ENCODE peak calls at places on chromosomes 11 and 22, in ten cellular contexts. Z, U, E, I, S, Q, W, A, V and O are unnamed samples.

GRCh38 chr11:73463359-73463758 is 87.2 kb downstream of the RELT start:
- DNase-seq in Z (no peak), U (no peak), E (peak; percentile 63), I (no peak), S (no peak), Q (peak; percentile 69), W (no peak), A (peak; percentile 13), V (no peak), O (peak; percentile 71)

GRCh38 chr22:36422287-36423014 is 34.7 kb upstream of the MYH9 start:
- DNase-seq in Z (no peak), U (no peak), E (no peak), I (no peak), S (no peak), Q (no peak), W (no peak), A (no peak), V (no peak), O (no peak)

GRCh38 chr11:10658621-10659338 is 34.8 kb downstream of the IRAG1 start:
- DNase-seq in Z (no peak), U (no peak), E (no peak), I (no peak), S (no peak), Q (no peak), W (no peak), A (no peak), V (no peak), O (no peak)

GRCh38 chr11:60762851-60763691 is 6.4 kb downstream of the MS4A15 start:
- DNase-seq in Z (no peak), U (no peak), E (no peak), I (no peak), S (no peak), Q (no peak), W (no peak), A (no peak), V (no peak), O (no peak)

GRCh38 chr11:64627371-64627770 is 36.4 kb downstream of the SLC22A12 start:
- DNase-seq in Z (no peak), U (no peak), E (no peak), I (no peak), S (no peak), Q (no peak), W (no peak), A (no peak), V (no peak), O (no peak)

GRCh38 chr22:29011868-29012428 is 49.7 kb downstream of the C22orf31 start:
- DNase-seq in Z (no peak), U (no peak), E (no peak), I (no peak), S (no peak), Q (no peak), W (no peak), A (no peak), V (no peak), O (no peak)

GRCh38 chr11:12189543-12190235 is 79.3 kb downstream of the MICAL2 start:
- DNase-seq in Z (no peak), U (no peak), E (no peak), I (no peak), S (no peak), Q (no peak), W (no peak), A (no peak), V (no peak), O (no peak)

GRCh38 chr11:27201454-27202302 is 161.1 kb downstream of the BBOX1 start:
- DNase-seq in Z (peak; percentile 65), U (peak; percentile 63), E (peak; percentile 79), I (peak; percentile 13), S (peak; percentile 92), Q (peak; percentile 74), W (peak; percentile 67), A (peak; percentile 79), V (peak; percentile 44), O (peak; percentile 88)

GRCh38 chr11:120137611-120138521 is at the start of gene TRIM29:
- DNase-seq in Z (no peak), U (peak; percentile 46), E (no peak), I (no peak), S (no peak), Q (no peak), W (no peak), A (no peak), V (peak; percentile 8), O (no peak)
- TF ChIP-seq CTCF in Z (no peak), U (no peak), E (no peak), I (peak; percentile 64), S (no peak), Q (no peak), W (no peak), A (no peak), V (no peak), O (no peak)

DNA sequence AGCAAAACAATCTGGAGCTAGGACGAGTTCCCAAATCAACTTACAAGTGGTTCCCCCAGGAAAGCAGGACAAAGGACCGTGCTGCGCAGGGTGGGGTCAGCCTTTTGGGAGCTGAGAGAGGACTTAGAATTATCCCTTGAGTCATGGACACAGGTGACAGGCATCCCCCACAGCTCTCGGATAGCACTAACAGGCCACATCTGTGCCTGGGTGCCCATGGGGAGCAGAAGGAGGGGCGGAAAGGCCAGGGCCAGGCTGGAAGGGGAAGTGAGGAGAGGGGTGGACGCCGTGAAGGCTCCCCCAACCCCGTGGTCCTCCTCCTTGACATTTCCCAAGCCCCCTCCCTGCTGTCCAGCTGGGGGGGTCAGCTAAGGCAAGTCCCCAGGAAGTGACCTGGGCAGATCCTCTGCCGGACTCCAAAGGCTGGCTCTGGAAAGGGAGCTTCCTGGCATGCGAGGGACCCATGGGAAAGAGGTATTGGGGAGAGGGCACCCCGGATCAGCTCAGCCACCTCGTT is 31.6 kb upstream of the A4GALT start:
- DNase-seq in Z (no peak), U (no peak), E (no peak), I (no peak), S (no peak), Q (no peak), W (no peak), A (no peak), V (no peak), O (no peak)
- H3K4me3 ChIP-seq in Z (no peak overlapping the region), U (no peak overlapping the region), E (no peak overlapping the region), I (no peak overlapping the region), S (no peak overlapping the region), Q (no peak overlapping the region), W (no peak overlapping the region), A (no peak overlapping the region), V (no peak overlapping the region), O (no peak overlapping the region)

GRCh38 chr11:85665756-85666155 is 827 bp upstream of the CREBZF start:
- DNase-seq in Z (no peak), U (no peak), E (no peak), I (no peak), S (no peak), Q (no peak), W (no peak), A (no peak), V (no peak), O (no peak)

GRCh38 chr11:85661972-85662664 is 2.8 kb downstream of the CREBZF start:
- DNase-seq in Z (no peak), U (no peak), E (peak; percentile 32), I (no peak), S (no peak), Q (peak; percentile 37), W (no peak), A (peak; percentile 38), V (no peak), O (peak; percentile 55)

GRCh38 chr11:85664561-85665481 is at the start of gene CREBZF:
- DNase-seq in Z (peak; percentile 95), U (peak; percentile 94), E (peak; percentile 96), I (peak; percentile 59), S (peak; percentile 75), Q (peak; percentile 95), W (peak; percentile 94), A (peak; percentile 97), V (peak; percentile 93), O (peak; percentile 93)

GRCh38 chr11:85663080-85663729 is 1.7 kb downstream of the CREBZF start:
- DNase-seq in Z (no peak), U (no peak), E (no peak), I (no peak), S (no peak), Q (peak; percentile 17), W (no peak), A (peak; percentile 11), V (no peak), O (no peak)

DNA sequence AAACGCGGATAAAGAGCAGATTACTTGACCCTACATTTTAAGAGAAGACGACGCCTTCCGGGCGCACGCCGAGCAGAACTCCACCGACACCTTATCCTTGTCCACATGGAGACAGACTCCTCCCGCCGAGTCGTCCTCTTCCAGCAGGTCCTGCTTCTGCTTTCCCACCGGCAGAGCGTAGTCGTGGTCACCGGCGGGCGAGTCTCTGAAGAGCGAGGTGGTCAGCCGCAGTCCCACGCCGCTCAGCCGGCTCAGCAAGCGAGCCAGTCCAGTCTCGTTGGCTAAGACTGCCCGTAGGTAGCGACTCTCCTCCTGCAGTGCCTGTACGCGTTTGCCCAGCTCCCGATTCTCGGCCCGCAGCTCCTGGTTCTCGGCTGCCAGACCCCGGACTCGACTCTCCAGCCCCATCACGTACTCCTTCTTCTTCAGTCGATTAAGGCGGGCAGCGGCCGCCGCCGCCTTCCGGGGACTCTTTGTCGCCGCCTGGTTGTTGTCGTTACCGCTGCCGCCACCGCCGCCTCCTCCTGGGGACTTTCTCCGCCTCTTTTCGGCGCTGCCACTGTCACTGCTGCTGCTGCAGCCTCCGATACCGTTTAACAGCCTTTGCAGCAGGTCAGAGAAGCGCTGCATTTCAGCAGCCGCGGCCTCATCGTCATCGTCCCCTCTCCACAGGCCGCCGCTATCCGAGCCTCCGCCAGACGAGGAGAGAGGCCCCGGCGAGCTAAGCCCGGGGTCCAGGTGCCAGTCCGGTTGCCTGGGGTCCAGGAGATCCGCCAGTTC is 958 bp downstream of the CREBZF start:
- DNase-seq in Z (peak; percentile 87), U (peak; percentile 90), E (peak; percentile 53), I (peak; percentile 7), S (no peak), Q (peak; percentile 32), W (peak; percentile 79), A (peak; percentile 60), V (peak; percentile 82), O (peak; percentile 61)
- TF ChIP-seq CTCF in Z (peak; percentile 59), U (peak; percentile 59), E (peak; percentile 36), I (peak; percentile 63), S (peak; percentile 44), Q (peak; percentile 34), W (peak; percentile 60), A (peak; percentile 19), V (peak; percentile 33), O (peak; percentile 49)

GRCh38 chr11:45374130-45374529 is 88.0 kb upstream of the SYT13 start:
- DNase-seq in Z (no peak), U (no peak), E (no peak), I (no peak), S (no peak), Q (no peak), W (no peak), A (no peak), V (no peak), O (no peak)

GRCh38 chr11:45373506-45373905 is 87.4 kb upstream of the SYT13 start:
- DNase-seq in Z (no peak), U (no peak), E (no peak), I (no peak), S (no peak), Q (no peak), W (no peak), A (no peak), V (no peak), O (no peak)

GRCh38 chr11:45369294-45369693 is 83.2 kb upstream of the SYT13 start:
- DNase-seq in Z (no peak), U (no peak), E (no peak), I (no peak), S (no peak), Q (no peak), W (no peak), A (no peak), V (no peak), O (no peak)

GRCh38 chr11:45368697-45369096 is 82.6 kb upstream of the SYT13 start:
- DNase-seq in Z (no peak), U (no peak), E (no peak), I (no peak), S (no peak), Q (no peak), W (no peak), A (no peak), V (no peak), O (no peak)

DNA sequence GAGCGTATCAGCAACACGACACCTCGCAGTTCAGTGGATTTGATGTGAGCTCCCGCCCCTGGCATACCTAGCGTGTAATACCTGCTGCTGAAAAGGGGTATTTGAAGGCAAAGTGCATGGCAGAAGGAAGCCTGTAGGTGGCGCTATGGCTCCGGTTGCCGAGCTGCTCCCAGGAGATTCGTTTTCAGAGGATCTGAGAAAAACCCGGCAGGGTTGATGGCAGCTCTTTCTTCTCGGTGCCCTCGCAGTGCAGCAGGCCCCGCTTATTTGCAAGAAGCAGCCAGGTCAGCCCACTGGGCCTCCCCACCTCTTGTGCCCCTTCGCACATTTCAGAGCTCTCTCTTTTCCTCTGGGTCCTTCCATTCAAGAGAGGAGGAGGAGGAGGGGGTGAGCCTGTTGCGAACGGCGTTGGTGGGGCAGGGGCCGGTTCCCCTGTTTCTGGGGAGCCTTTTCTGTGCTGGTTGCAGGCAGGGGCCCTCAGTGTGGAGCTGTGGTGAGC is 85.2 kb upstream of the SYT13 start:
- DNase-seq in Z (peak; percentile 77), U (peak; percentile 70), E (peak; percentile 78), I (no peak), S (peak; percentile 6), Q (peak; percentile 61), W (peak; percentile 45), A (peak; percentile 61), V (peak; percentile 28), O (peak; percentile 53)
- H3K4me3 ChIP-seq in Z (no peak overlapping the region), U (peak overlapping the region; percentile 23), E (no peak overlapping the region), I (no peak overlapping the region), S (no peak overlapping the region), Q (no peak overlapping the region), W (no peak overlapping the region), A (no peak overlapping the region), V (no peak overlapping the region), O (no peak overlapping the region)